ENCODE peak calls at places on chromosomes 6 and 20, in eight cellular contexts. One of them, this sample, is unnamed.

GRCh38 chr20:11902264-11902663 is 15.4 kb upstream of the BTBD3 start:
- DNase-seq in fibroblast of the aortic adventitia: no peak
- DNase-seq in GM10248: no peak
- DNase-seq in psoas muscle: no peak
- DNase-seq in HFFc6: peak
- DNase-seq in GM12865: no peak
- DNase-seq in stomach: no peak
- DNase-seq in ovary: no peak
- DNase-seq in this sample: no peak

GRCh38 chr6:153976921-153977693 is 61.9 kb upstream of the OPRM1 start:
- DNase-seq in fibroblast of the aortic adventitia: no peak
- DNase-seq in GM10248: no peak
- DNase-seq in psoas muscle: no peak
- DNase-seq in HFFc6: peak
- DNase-seq in GM12865: peak
- DNase-seq in stomach: no peak
- DNase-seq in ovary: no peak
- DNase-seq in this sample: no peak

GRCh38 chr6:43852350-43852864 is 82.4 kb downstream of the VEGFA start:
- DNase-seq in fibroblast of the aortic adventitia: no peak
- DNase-seq in GM10248: no peak
- DNase-seq in psoas muscle: no peak
- DNase-seq in HFFc6: no peak
- DNase-seq in GM12865: no peak
- DNase-seq in stomach: no peak
- DNase-seq in ovary: no peak
- DNase-seq in this sample: no peak

GRCh38 chr6:157050537-157051280 is 272.6 kb downstream of the TMEM242 start:
- DNase-seq in fibroblast of the aortic adventitia: no peak
- DNase-seq in GM10248: no peak
- DNase-seq in psoas muscle: no peak
- DNase-seq in HFFc6: no peak
- DNase-seq in GM12865: no peak
- DNase-seq in stomach: no peak
- DNase-seq in ovary: no peak
- DNase-seq in this sample: no peak

GRCh38 chr6:6924708-6925107 is 183.1 kb upstream of the RREB1 start:
- DNase-seq in fibroblast of the aortic adventitia: no peak
- DNase-seq in GM10248: no peak
- DNase-seq in psoas muscle: peak
- DNase-seq in HFFc6: no peak
- DNase-seq in GM12865: no peak
- DNase-seq in stomach: no peak
- DNase-seq in ovary: no peak
- DNase-seq in this sample: no peak

GRCh38 chr20:1696521-1697209 is 39.1 kb upstream of the SIRPG start:
- DNase-seq in fibroblast of the aortic adventitia: no peak
- DNase-seq in GM10248: no peak
- DNase-seq in psoas muscle: no peak
- DNase-seq in HFFc6: no peak
- DNase-seq in GM12865: no peak
- DNase-seq in stomach: no peak
- DNase-seq in ovary: no peak
- DNase-seq in this sample: no peak

GRCh38 chr20:16806061-16806460 is 57.9 kb downstream of the OTOR start:
- DNase-seq in fibroblast of the aortic adventitia: no peak
- DNase-seq in GM10248: no peak
- DNase-seq in psoas muscle: no peak
- DNase-seq in HFFc6: no peak
- DNase-seq in GM12865: no peak
- DNase-seq in stomach: no peak
- DNase-seq in ovary: no peak
- DNase-seq in this sample: no peak

GRCh38 chr6:54655162-54655561 is 191.4 kb upstream of the FAM83B start:
- DNase-seq in fibroblast of the aortic adventitia: no peak
- DNase-seq in GM10248: no peak
- DNase-seq in psoas muscle: no peak
- DNase-seq in HFFc6: no peak
- DNase-seq in GM12865: no peak
- DNase-seq in stomach: no peak
- DNase-seq in ovary: no peak
- DNase-seq in this sample: no peak

GRCh38 chr6:165988306-165988756 is 179.3 kb downstream of the TBXT start:
- DNase-seq in fibroblast of the aortic adventitia: no peak
- DNase-seq in GM10248: no peak
- DNase-seq in psoas muscle: no peak
- DNase-seq in HFFc6: no peak
- DNase-seq in GM12865: no peak
- DNase-seq in stomach: no peak
- DNase-seq in ovary: no peak
- DNase-seq in this sample: no peak

DNA sequence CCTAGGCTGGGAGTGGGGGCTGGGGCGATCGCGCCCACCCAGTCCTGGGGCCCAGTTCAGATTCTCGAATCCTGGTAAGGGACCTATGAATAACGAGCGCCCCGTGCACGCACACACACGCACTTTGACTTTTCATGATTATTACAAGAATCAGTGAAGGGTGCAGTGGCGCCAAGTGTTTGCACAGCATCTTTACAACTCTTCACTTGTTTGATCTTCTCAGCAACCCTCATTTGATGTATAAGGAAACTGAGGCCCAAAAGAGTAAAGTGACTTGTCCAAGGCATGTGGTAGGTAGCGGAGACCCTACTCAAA is 863 bp upstream of the LRFN2 start:
- DNase-seq in fibroblast of the aortic adventitia: no peak
- DNase-seq in GM10248: no peak
- DNase-seq in psoas muscle: no peak
- DNase-seq in HFFc6: no peak
- DNase-seq in GM12865: no peak
- DNase-seq in stomach: no peak
- DNase-seq in ovary: no peak
- DNase-seq in this sample: no peak
- TF ChIP-seq CTCF in fibroblast of the aortic adventitia: no peak
- TF ChIP-seq CTCF in GM10248: no peak
- TF ChIP-seq CTCF in psoas muscle: peak
- TF ChIP-seq CTCF in HFFc6: peak
- TF ChIP-seq CTCF in GM12865: no peak
- TF ChIP-seq CTCF in stomach: peak
- TF ChIP-seq CTCF in ovary: no peak
- TF ChIP-seq CTCF in this sample: no peak

GRCh38 chr20:54980321-54980960 is 505.0 kb downstream of the DOK5 start:
- DNase-seq in fibroblast of the aortic adventitia: no peak
- DNase-seq in GM10248: no peak
- DNase-seq in psoas muscle: no peak
- DNase-seq in HFFc6: no peak
- DNase-seq in GM12865: peak
- DNase-seq in stomach: no peak
- DNase-seq in ovary: no peak
- DNase-seq in this sample: no peak
- TF ChIP-seq CTCF in fibroblast of the aortic adventitia: no peak
- TF ChIP-seq CTCF in GM10248: peak
- TF ChIP-seq CTCF in psoas muscle: peak
- TF ChIP-seq CTCF in HFFc6: peak
- TF ChIP-seq CTCF in GM12865: peak
- TF ChIP-seq CTCF in stomach: no peak
- TF ChIP-seq CTCF in ovary: no peak
- TF ChIP-seq CTCF in this sample: no peak

GRCh38 chr20:36273414-36274247 is 32.5 kb upstream of the DLGAP4 start:
- DNase-seq in fibroblast of the aortic adventitia: peak
- DNase-seq in GM10248: peak
- DNase-seq in psoas muscle: no peak
- DNase-seq in HFFc6: peak
- DNase-seq in GM12865: peak
- DNase-seq in stomach: no peak
- DNase-seq in ovary: no peak
- DNase-seq in this sample: peak
- TF ChIP-seq CTCF in fibroblast of the aortic adventitia: peak
- TF ChIP-seq CTCF in GM10248: peak
- TF ChIP-seq CTCF in psoas muscle: peak
- TF ChIP-seq CTCF in HFFc6: peak
- TF ChIP-seq CTCF in GM12865: peak
- TF ChIP-seq CTCF in stomach: no peak
- TF ChIP-seq CTCF in ovary: no peak
- TF ChIP-seq CTCF in this sample: peak

DNA sequence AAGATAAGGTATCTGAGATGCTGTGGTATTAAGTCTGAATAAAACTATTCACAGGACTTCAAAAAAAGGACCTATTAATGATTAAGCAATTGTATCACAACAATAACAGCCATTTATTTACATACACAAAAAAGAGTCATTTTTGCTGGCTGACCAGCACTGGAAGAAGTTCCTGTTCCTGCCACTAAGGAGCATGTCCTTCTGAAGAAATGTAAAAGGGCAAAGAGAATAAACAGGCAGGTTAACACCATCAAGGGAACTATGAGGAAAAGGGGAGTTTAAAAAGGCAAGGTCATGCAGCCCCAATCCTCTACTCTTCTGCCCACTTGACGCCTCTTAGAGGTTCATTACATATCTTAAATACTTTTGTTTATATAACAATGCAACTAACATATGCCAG is 39.3 kb downstream of the REPS1 start:
- DNase-seq in fibroblast of the aortic adventitia: no peak
- DNase-seq in GM10248: no peak
- DNase-seq in psoas muscle: no peak
- DNase-seq in HFFc6: no peak
- DNase-seq in GM12865: no peak
- DNase-seq in stomach: no peak
- DNase-seq in ovary: no peak
- DNase-seq in this sample: no peak
- TF ChIP-seq CTCF in fibroblast of the aortic adventitia: peak
- TF ChIP-seq CTCF in GM10248: no peak
- TF ChIP-seq CTCF in psoas muscle: no peak
- TF ChIP-seq CTCF in HFFc6: peak
- TF ChIP-seq CTCF in GM12865: no peak
- TF ChIP-seq CTCF in stomach: no peak
- TF ChIP-seq CTCF in ovary: no peak
- TF ChIP-seq CTCF in this sample: no peak

GRCh38 chr20:57256908-57257307 is 9.5 kb downstream of the BMP7 start:
- DNase-seq in fibroblast of the aortic adventitia: no peak
- DNase-seq in GM10248: no peak
- DNase-seq in psoas muscle: no peak
- DNase-seq in HFFc6: no peak
- DNase-seq in GM12865: no peak
- DNase-seq in stomach: no peak
- DNase-seq in ovary: no peak
- DNase-seq in this sample: no peak
- TF ChIP-seq CTCF in fibroblast of the aortic adventitia: no peak
- TF ChIP-seq CTCF in GM10248: no peak
- TF ChIP-seq CTCF in psoas muscle: no peak
- TF ChIP-seq CTCF in HFFc6: no peak
- TF ChIP-seq CTCF in GM12865: no peak
- TF ChIP-seq CTCF in stomach: no peak
- TF ChIP-seq CTCF in ovary: no peak
- TF ChIP-seq CTCF in this sample: no peak

GRCh38 chr20:7272512-7272911 is 505.0 kb downstream of the BMP2 start:
- DNase-seq in fibroblast of the aortic adventitia: peak
- DNase-seq in GM10248: no peak
- DNase-seq in psoas muscle: no peak
- DNase-seq in HFFc6: no peak
- DNase-seq in GM12865: no peak
- DNase-seq in stomach: no peak
- DNase-seq in ovary: no peak
- DNase-seq in this sample: no peak
- TF ChIP-seq CTCF in fibroblast of the aortic adventitia: peak
- TF ChIP-seq CTCF in GM10248: no peak
- TF ChIP-seq CTCF in psoas muscle: no peak
- TF ChIP-seq CTCF in HFFc6: no peak
- TF ChIP-seq CTCF in GM12865: no peak
- TF ChIP-seq CTCF in stomach: no peak
- TF ChIP-seq CTCF in ovary: no peak
- TF ChIP-seq CTCF in this sample: no peak